ENCODE peak calls at places on chromosomes 11 and 22, in four cellular contexts. One of them, this sample, is unnamed.

GRCh38 chr22:49583886-49584505 is 243.7 kb downstream of the BRD1 start:
- DNase-seq in HepG2: no peak
- DNase-seq in WTC11: no peak
- DNase-seq in K562: no peak
- DNase-seq in this sample: no peak

GRCh38 chr11:126607374-126607773 is 251.9 kb downstream of the ST3GAL4 start:
- DNase-seq in K562: peak; percentile 56
- DNase-seq in HepG2: peak; percentile 33
- DNase-seq in WTC11: peak; percentile 76
- DNase-seq in this sample: no peak

GRCh38 chr22:20249797-20250354 is 18.2 kb downstream of the RTN4R start:
- DNase-seq in WTC11: no peak
- DNase-seq in K562: no peak
- DNase-seq in HepG2: no peak
- DNase-seq in this sample: no peak

GRCh38 chr11:57899378-57899777 is 124.3 kb upstream of the OR9Q1 start:
- DNase-seq in K562: no peak
- DNase-seq in WTC11: no peak
- DNase-seq in HepG2: no peak
- DNase-seq in this sample: no peak

GRCh38 chr22:40218152-40218551 is 40.4 kb downstream of the TNRC6B start:
- DNase-seq in K562: no peak
- DNase-seq in WTC11: no peak
- DNase-seq in HepG2: no peak
- DNase-seq in this sample: no peak

GRCh38 chr11:95917188-95918036 is 6.5 kb downstream of the MTMR2 start:
- DNase-seq in WTC11: no peak
- DNase-seq in K562: no peak
- DNase-seq in HepG2: no peak
- DNase-seq in this sample: no peak

GRCh38 chr22:23192133-23192532 is 11.8 kb downstream of the BCR start:
- DNase-seq in K562: peak; percentile 60
- DNase-seq in WTC11: no peak
- DNase-seq in HepG2: no peak
- DNase-seq in this sample: no peak

GRCh38 chr22:35605787-35606492 is 11.2 kb downstream of the MB start:
- DNase-seq in K562: no peak
- DNase-seq in WTC11: no peak
- DNase-seq in HepG2: no peak
- DNase-seq in this sample: no peak

GRCh38 chr11:62264004-62264403 is 6.0 kb upstream of the SCGB2A2 start:
- DNase-seq in K562: no peak
- DNase-seq in WTC11: no peak
- DNase-seq in HepG2: no peak
- DNase-seq in this sample: no peak

GRCh38 chr22:28905433-28905832 is 22.1 kb downstream of the ZNRF3 start:
- DNase-seq in WTC11: no peak
- DNase-seq in HepG2: no peak
- DNase-seq in K562: no peak
- DNase-seq in this sample: no peak

GRCh38 chr11:120883404-120884135 is 140.3 kb upstream of the TBCEL start:
- DNase-seq in WTC11: no peak
- DNase-seq in K562: no peak
- DNase-seq in HepG2: no peak
- DNase-seq in this sample: no peak

GRCh38 chr11:31646206-31646605 is 136.6 kb downstream of the ELP4 start:
- DNase-seq in K562: no peak
- DNase-seq in WTC11: no peak
- DNase-seq in HepG2: no peak
- DNase-seq in this sample: no peak

GRCh38 chr22:19524170-19525115 is at the start of gene CLDN5:
- DNase-seq in K562: no peak
- DNase-seq in HepG2: no peak
- DNase-seq in WTC11: peak; percentile 72
- DNase-seq in this sample: no peak

GRCh38 chr11:75492181-75492820 is 33.4 kb downstream of the GDPD5 start:
- DNase-seq in WTC11: peak; percentile 32
- DNase-seq in K562: peak; percentile 30
- DNase-seq in HepG2: no peak
- DNase-seq in this sample: no peak

GRCh38 chr11:115502636-115503082 is 1.6 kb downstream of the CADM1 start:
- DNase-seq in K562: no peak
- DNase-seq in HepG2: peak; percentile 12
- DNase-seq in WTC11: peak; percentile 58
- DNase-seq in this sample: no peak

DNA sequence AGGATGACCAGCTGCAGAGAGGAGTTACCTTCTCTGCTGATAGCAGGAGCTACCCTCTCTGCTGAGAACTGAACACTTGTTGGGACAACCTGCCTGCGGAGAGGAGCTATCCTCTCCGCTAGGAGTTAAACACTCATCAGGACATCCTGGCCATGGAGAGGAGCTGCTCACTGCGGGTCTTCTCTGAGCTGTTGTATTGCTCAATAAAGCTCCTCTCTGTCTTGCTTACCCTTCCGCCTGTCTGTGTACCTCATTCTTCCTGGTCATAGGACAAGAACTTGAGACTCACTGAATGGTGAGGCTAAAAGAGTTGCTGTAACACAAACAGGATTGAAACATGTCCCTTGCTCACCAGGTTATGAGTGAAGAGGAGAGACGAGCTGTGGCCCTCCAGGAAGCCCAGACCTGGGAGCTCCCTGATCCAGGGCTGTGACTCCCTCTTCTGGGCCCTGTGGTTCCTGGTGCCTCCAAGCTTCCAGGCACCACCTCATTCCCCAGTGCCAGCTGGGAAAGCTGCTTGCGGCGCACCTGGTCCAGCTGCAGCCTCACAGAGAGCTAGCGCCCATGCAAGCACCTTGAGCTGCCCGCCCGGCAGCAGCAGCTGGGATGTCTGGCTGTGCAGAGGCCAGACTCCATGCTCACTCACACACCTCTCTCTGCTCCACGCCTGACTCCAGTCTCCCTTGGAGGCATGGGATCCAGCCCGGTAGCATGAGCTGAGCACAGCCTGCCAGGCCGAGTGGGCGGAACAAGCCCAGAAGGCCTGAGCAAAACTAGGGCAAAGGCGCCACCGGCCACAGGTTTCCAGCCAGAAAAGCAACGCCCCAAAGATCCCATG is 50.5 kb downstream of the RAB30 start:
- DNase-seq in HepG2: no peak
- DNase-seq in WTC11: no peak
- DNase-seq in K562: no peak
- DNase-seq in this sample: no peak
- TF ChIP-seq CREM in HepG2: no peak
- TF ChIP-seq CREM in WTC11: no peak
- TF ChIP-seq CREM in K562: no peak
- TF ChIP-seq CREM in this sample: no peak

DNA sequence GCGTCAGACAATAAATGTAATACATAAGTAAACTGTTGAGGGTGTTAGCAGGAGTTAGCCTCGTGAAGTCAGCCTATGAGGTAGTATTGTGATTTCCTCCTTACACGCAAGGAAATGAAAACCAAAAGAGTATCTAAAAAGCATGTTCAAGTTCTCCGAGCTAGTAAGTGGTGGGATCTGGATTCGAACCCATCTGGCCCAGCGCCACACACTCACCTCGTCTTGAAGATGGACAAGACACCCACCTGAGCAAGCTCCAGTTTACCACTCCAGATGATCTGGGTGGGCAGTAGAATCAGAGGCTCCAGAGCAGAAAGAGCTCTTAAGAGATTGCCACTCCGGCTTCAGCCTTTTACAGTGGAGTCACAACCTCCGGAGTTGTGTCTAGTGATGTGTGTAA is 140.3 kb downstream of the PKNOX2 start:
- DNase-seq in WTC11: no peak
- DNase-seq in K562: no peak
- DNase-seq in HepG2: no peak
- DNase-seq in this sample: no peak
- TF ChIP-seq CREM in WTC11: no peak
- TF ChIP-seq CREM in K562: no peak
- TF ChIP-seq CREM in HepG2: no peak
- TF ChIP-seq CREM in this sample: no peak

GRCh38 chr11:29024386-29024785 is 916.2 kb downstream of the METTL15 start:
- DNase-seq in HepG2: no peak
- DNase-seq in WTC11: no peak
- DNase-seq in K562: no peak
- DNase-seq in this sample: no peak

GRCh38 chr11:29019960-29020683 is 911.9 kb downstream of the METTL15 start:
- DNase-seq in K562: no peak
- DNase-seq in WTC11: peak; percentile 19
- DNase-seq in HepG2: no peak
- DNase-seq in this sample: no peak

GRCh38 chr11:29022676-29023075 is 914.5 kb downstream of the METTL15 start:
- DNase-seq in WTC11: no peak
- DNase-seq in K562: no peak
- DNase-seq in HepG2: no peak
- DNase-seq in this sample: no peak

GRCh38 chr11:29029452-29029851 is 921.3 kb downstream of the METTL15 start:
- DNase-seq in K562: no peak
- DNase-seq in HepG2: no peak
- DNase-seq in WTC11: no peak
- DNase-seq in this sample: no peak

GRCh38 chr11:29025001-29025400 is 916.8 kb downstream of the METTL15 start:
- DNase-seq in HepG2: no peak
- DNase-seq in K562: no peak
- DNase-seq in WTC11: no peak
- DNase-seq in this sample: no peak
- TF ChIP-seq CREM in HepG2: no peak
- TF ChIP-seq CREM in K562: no peak
- TF ChIP-seq CREM in WTC11: no peak
- TF ChIP-seq CREM in this sample: no peak

GRCh38 chr22:47575291-47575690 is 812.8 kb downstream of the TBC1D22A start:
- DNase-seq in HepG2: no peak
- DNase-seq in K562: no peak
- DNase-seq in WTC11: no peak
- DNase-seq in this sample: no peak
- TF ChIP-seq CREM in HepG2: no peak
- TF ChIP-seq CREM in K562: no peak
- TF ChIP-seq CREM in WTC11: no peak
- TF ChIP-seq CREM in this sample: no peak

GRCh38 chr11:70474710-70475109 is 76.4 kb downstream of the CTTN start:
- DNase-seq in K562: no peak
- DNase-seq in HepG2: no peak
- DNase-seq in WTC11: no peak
- DNase-seq in this sample: no peak

GRCh38 chr11:70478194-70478890 is 80.0 kb downstream of the CTTN start:
- DNase-seq in WTC11: no peak
- DNase-seq in HepG2: no peak
- DNase-seq in K562: no peak
- DNase-seq in this sample: no peak

GRCh38 chr11:70477607-70478006 is 79.3 kb downstream of the CTTN start:
- DNase-seq in WTC11: no peak
- DNase-seq in K562: no peak
- DNase-seq in HepG2: no peak
- DNase-seq in this sample: no peak

GRCh38 chr11:70473873-70474690 is 75.8 kb downstream of the CTTN start:
- DNase-seq in K562: no peak
- DNase-seq in WTC11: no peak
- DNase-seq in HepG2: no peak
- DNase-seq in this sample: no peak

DNA sequence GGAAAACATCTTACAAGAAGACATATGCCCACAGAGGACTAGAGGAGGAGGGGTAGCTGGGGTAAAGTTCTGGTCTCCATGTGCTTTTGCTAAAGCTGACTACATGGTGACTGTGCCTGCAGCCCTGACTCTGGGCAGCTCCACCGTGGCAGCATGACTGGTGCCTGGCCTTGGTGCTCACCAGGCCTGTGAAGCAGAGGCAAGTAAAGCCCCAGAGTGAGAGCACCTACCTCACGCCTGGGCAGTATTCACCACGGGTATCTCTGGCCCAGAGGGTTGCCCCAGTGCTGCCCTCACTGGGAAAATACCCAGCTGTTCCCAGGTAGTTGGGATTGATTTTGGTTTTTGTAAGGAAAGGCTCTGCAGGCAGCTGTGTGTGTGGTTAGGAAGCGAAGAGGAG is 78.3 kb downstream of the CTTN start:
- DNase-seq in K562: no peak
- DNase-seq in WTC11: no peak
- DNase-seq in HepG2: no peak
- DNase-seq in this sample: no peak
- TF ChIP-seq CREM in K562: no peak
- TF ChIP-seq CREM in WTC11: no peak
- TF ChIP-seq CREM in HepG2: no peak
- TF ChIP-seq CREM in this sample: no peak

DNA sequence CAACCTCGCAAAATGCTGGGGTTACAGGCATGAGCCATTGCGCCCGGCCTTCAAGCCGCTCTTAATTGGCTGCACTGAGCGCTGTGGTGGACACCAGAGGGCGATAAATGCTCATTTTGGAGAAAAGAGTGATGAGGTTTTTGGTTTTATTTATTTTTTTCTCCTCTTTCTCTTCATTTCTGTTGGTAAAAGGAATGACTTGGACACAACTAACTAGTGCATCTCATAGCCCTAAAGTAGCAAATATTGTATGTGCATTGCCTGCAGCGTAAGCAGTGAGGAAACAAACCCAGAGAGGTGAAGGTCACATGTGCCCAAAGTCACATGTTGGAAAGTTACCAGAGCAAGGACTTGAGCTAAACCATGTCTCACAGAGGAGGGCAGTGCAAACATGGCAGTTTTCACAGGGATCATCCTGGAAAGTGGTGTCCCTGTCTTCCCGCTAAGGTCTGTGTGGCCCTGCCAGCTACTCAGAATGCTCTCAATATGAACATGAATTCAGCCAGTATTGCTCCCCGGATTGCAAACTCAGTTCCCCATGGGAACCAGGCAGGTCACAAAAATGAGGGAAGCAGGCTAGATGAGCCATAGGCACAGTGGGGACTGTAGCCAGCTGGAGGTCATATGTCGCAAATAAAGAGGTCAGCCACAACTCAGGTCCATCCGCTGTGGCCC is 8.6 kb upstream of the CD82 start:
- DNase-seq in WTC11: peak; percentile 67
- DNase-seq in K562: peak; percentile 78
- DNase-seq in HepG2: peak; percentile 41
- DNase-seq in this sample: peak; percentile 47
- TF ChIP-seq CREM in WTC11: no peak
- TF ChIP-seq CREM in K562: no peak
- TF ChIP-seq CREM in HepG2: no peak
- TF ChIP-seq CREM in this sample: no peak

This sample was measured in GM12878.